ENCODE peak calls at places on chromosomes 7 and 10, in six cellular contexts. E, O, L, M, X and R are unnamed samples.

GRCh38 chr7:37833107-37833817 is 15.1 kb upstream of the NME8 start:
- DNase-seq in E (peak), O (peak), L (peak), M (peak), X (peak), R (peak)

GRCh38 chr10:99661370-99661749 is 2.1 kb downstream of the ENTPD7 start:
- DNase-seq in E (no peak), O (no peak), L (no peak), M (no peak), X (peak), R (no peak)

GRCh38 chr7:14851610-14852009 is 50.9 kb downstream of the DGKB start:
- DNase-seq in E (no peak), O (no peak), L (no peak), M (no peak), X (no peak), R (no peak)

GRCh38 chr10:60944159-60944909 is at the start of gene RHOBTB1:
- DNase-seq in E (peak), O (peak), L (peak), M (peak), X (peak), R (peak)

GRCh38 chr7:131574741-131575140 is 18.3 kb upstream of the PODXL start:
- DNase-seq in E (no peak), O (no peak), L (no peak), M (no peak), X (peak), R (no peak)

GRCh38 chr7:101743241-101743994 is 74.0 kb upstream of the CUX1 start:
- DNase-seq in E (peak), O (peak), L (peak), M (peak), X (peak), R (peak)

GRCh38 chr10:108544500-108545120 is 1378.7 kb downstream of the XPNPEP1 start:
- DNase-seq in E (peak), O (peak), L (peak), M (peak), X (peak), R (peak)

GRCh38 chr7:76333388-76334101 is 25.2 kb downstream of the YWHAG start:
- DNase-seq in E (no peak), O (no peak), L (no peak), M (peak), X (no peak), R (no peak)

GRCh38 chr7:57774300-57774699 is 324.3 kb downstream of the ZNF716 start:
- DNase-seq in E (no peak), O (no peak), L (no peak), M (no peak), X (no peak), R (no peak)

GRCh38 chr7:128791968-128792319 is at the start of gene CCDC136:
- DNase-seq in E (no peak), O (no peak), L (no peak), M (no peak), X (no peak), R (no peak)

GRCh38 chr7:69922011-69922803 is 323.9 kb downstream of the AUTS2 start:
- DNase-seq in E (no peak), O (no peak), L (no peak), M (no peak), X (no peak), R (no peak)

GRCh38 chr10:79070091-79070610 is 1.4 kb downstream of the ZMIZ1 start:
- DNase-seq in E (peak), O (no peak), L (peak), M (peak), X (no peak), R (no peak)

GRCh38 chr10:122852261-122852660 is 6.6 kb upstream of the CUZD1 start:
- DNase-seq in E (no peak), O (no peak), L (no peak), M (no peak), X (peak), R (no peak)

GRCh38 chr7:38796636-38797501 is 112.1 kb downstream of the VPS41 start:
- DNase-seq in E (peak), O (peak), L (peak), M (peak), X (peak), R (peak)

GRCh38 chr7:156459067-156459466 is 181.5 kb upstream of the RNF32 start:
- DNase-seq in E (no peak), O (no peak), L (no peak), M (no peak), X (no peak), R (no peak)

GRCh38 chr7:102073931-102074880 is 212.5 kb upstream of the SH2B2 start:
- DNase-seq in E (no peak), O (no peak), L (no peak), M (no peak), X (no peak), R (no peak)

GRCh38 chr10:98400482-98400881 is 14.5 kb downstream of the PYROXD2 start:
- DNase-seq in E (no peak), O (no peak), L (no peak), M (no peak), X (no peak), R (peak)

GRCh38 chr10:86254526-86255174 is 111.9 kb downstream of the GRID1 start:
- DNase-seq in E (no peak), O (no peak), L (peak), M (no peak), X (no peak), R (no peak)

GRCh38 chr10:72223743-72224101 is 7.6 kb upstream of the ASCC1 start:
- DNase-seq in E (no peak), O (no peak), L (no peak), M (no peak), X (peak), R (peak)

GRCh38 chr7:79241288-79242055 is 212.0 kb downstream of the MAGI2 start:
- DNase-seq in E (no peak), O (no peak), L (no peak), M (no peak), X (peak), R (no peak)

GRCh38 chr7:41918597-41918996 is 215.7 kb upstream of the INHBA start:
- DNase-seq in E (no peak), O (no peak), L (no peak), M (no peak), X (peak), R (no peak)

GRCh38 chr7:55192718-55193117 is 172.4 kb upstream of the LANCL2 start:
- DNase-seq in E (no peak), O (no peak), L (peak), M (no peak), X (peak), R (no peak)

GRCh38 chr7:142338633-142339501 is 81.0 kb upstream of the PRSS58 start:
- DNase-seq in E (no peak), O (peak), L (no peak), M (peak), X (peak), R (peak)
- TF ChIP-seq CTCF in E (peak), O (no peak), L (peak), M (peak), X (peak), R (no peak)

GRCh38 chr7:99461221-99461620 is 4.7 kb downstream of the ATP5MF start:
- DNase-seq in E (no peak), O (no peak), L (no peak), M (no peak), X (no peak), R (no peak)
- TF ChIP-seq CTCF in E (no peak), O (no peak), L (no peak), M (no peak), X (no peak), R (peak)

GRCh38 chr7:100275120-100275519 is 32.4 kb upstream of the SPDYE3 start:
- DNase-seq in E (no peak), O (no peak), L (no peak), M (no peak), X (no peak), R (no peak)

GRCh38 chr7:100266576-100267354 is 40.7 kb upstream of the SPDYE3 start:
- DNase-seq in E (no peak), O (no peak), L (no peak), M (no peak), X (no peak), R (no peak)

GRCh38 chr7:100267648-100268047 is 39.9 kb upstream of the SPDYE3 start:
- DNase-seq in E (no peak), O (no peak), L (no peak), M (no peak), X (no peak), R (no peak)

DNA sequence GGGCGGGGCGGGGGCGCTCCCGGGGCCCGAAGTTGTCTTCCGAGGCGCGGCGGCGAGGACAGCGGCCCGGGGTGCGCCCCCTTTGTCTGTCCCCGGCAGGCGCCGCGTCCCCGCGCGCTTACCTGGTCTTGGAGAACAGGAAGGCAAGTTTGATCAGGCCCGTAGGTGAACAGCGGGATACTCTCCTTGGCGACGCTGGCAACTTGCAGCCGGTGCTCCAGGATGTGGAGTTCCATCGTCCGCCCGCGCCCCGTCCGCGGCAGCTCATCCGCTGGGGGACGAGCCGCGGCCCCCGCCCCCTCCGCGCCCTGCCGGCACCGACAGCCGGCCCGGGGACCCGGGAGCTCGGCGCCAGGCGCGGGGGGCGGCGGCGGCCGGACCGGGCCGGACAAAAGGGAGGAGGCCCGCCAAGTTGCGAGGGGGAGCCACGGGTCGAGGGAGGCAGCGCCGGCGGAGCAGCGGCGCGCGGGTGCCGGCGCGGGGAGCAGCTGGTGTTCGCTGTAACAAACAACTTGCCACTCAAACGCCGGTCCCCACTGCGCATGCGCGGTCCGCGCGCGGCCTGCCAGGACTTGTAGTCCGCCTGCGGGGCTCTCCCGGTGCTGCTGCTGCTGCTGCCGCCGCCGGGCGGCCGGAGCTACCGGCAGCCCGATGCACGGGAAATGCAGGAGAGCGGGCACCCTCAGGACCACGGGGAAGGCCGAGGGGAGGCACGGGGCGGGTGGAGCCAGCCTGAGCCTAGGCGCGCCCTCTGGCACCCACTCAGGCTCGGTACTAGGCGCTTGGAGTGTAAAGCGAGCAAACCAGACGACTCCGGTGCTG is 35.6 kb upstream of the SPDYE3 start:
- DNase-seq in E (peak), O (peak), L (peak), M (peak), X (peak), R (peak)
- TF ChIP-seq CTCF in E (peak), O (no peak), L (peak), M (peak), X (peak), R (no peak)

GRCh38 chr7:155412416-155413253 is 45.3 kb upstream of the EN2 start:
- DNase-seq in E (peak), O (no peak), L (peak), M (peak), X (no peak), R (peak)
- TF ChIP-seq CTCF in E (peak), O (no peak), L (peak), M (peak), X (peak), R (peak)

GRCh38 chr7:8443871-8444756 is 10.7 kb downstream of the NXPH1 start:
- DNase-seq in E (no peak), O (no peak), L (no peak), M (no peak), X (no peak), R (no peak)
- TF ChIP-seq CTCF in E (peak), O (no peak), L (no peak), M (no peak), X (no peak), R (no peak)

GRCh38 chr7:117873056-117873932 is at the start of gene CTTNBP2:
- DNase-seq in E (peak), O (peak), L (peak), M (peak), X (peak), R (no peak)

GRCh38 chr7:117871778-117872538 is 1.3 kb downstream of the CTTNBP2 start:
- DNase-seq in E (no peak), O (peak), L (peak), M (peak), X (peak), R (no peak)

GRCh38 chr7:117873933-117874530 is 791 bp upstream of the CTTNBP2 start:
- DNase-seq in E (no peak), O (no peak), L (no peak), M (no peak), X (no peak), R (no peak)

GRCh38 chr7:117872565-117873055 is 631 bp downstream of the CTTNBP2 start:
- DNase-seq in E (no peak), O (no peak), L (no peak), M (peak), X (peak), R (no peak)

GRCh38 chr7:117875566-117875965 is 2.3 kb upstream of the CTTNBP2 start:
- DNase-seq in E (no peak), O (no peak), L (no peak), M (peak), X (peak), R (no peak)
- TF ChIP-seq CTCF in E (no peak), O (no peak), L (no peak), M (peak), X (peak), R (no peak)

GRCh38 chr7:93861325-93861949 is 29.1 kb downstream of the TFPI2 start:
- DNase-seq in E (no peak), O (no peak), L (no peak), M (no peak), X (no peak), R (no peak)
- TF ChIP-seq CTCF in E (no peak), O (no peak), L (peak), M (peak), X (peak), R (peak)

GRCh38 chr10:89476676-89477075 is 58.7 kb downstream of the SLC16A12 start:
- DNase-seq in E (no peak), O (no peak), L (no peak), M (peak), X (peak), R (no peak)
- TF ChIP-seq CTCF in E (no peak), O (no peak), L (no peak), M (no peak), X (no peak), R (no peak)